ENCODE peak calls at places on chromosomes 6 and 20, in four cellular contexts. R, D, L and G are unnamed samples.

GRCh38 chr20:37342231-37343177 is 3.4 kb upstream of the SRC start:
- DNase-seq in L (peak), R (no peak), D (peak), G (no peak)

GRCh38 chr6:89375427-89375868 is 22.9 kb upstream of the UBE2J1 start:
- DNase-seq in D (peak), R (peak), L (no peak), G (no peak)

GRCh38 chr6:43817192-43817591 is 47.2 kb downstream of the VEGFA start:
- DNase-seq in R (peak), L (peak), D (peak), G (no peak)

GRCh38 chr6:82862543-82862942 is 203.1 kb downstream of the UBE3D start:
- DNase-seq in L (peak), R (no peak), D (no peak), G (no peak)

GRCh38 chr6:157080986-157081391 is 242.3 kb downstream of the TMEM242 start:
- DNase-seq in L (no peak), R (no peak), D (peak), G (no peak)

GRCh38 chr20:61909028-61909427 is 156.7 kb downstream of the TAF4 start:
- DNase-seq in L (no peak), D (no peak), R (no peak), G (no peak)

GRCh38 chr6:14682821-14683220 is 563.0 kb upstream of the JARID2 start:
- DNase-seq in R (no peak), L (peak), D (no peak), G (no peak)

GRCh38 chr6:157533397-157533814 is 152.4 kb downstream of the ZDHHC14 start:
- DNase-seq in D (peak), L (no peak), R (no peak), G (no peak)

GRCh38 chr6:90139272-90139817 is 157.3 kb downstream of the BACH2 start:
- DNase-seq in R (no peak), D (no peak), L (no peak), G (no peak)

GRCh38 chr6:12886961-12887775 is 170.6 kb downstream of the PHACTR1 start:
- DNase-seq in L (peak), D (peak), R (no peak), G (no peak)
- H3K27ac ChIP-seq in L (no peak), D (peak), R (no peak), G (no peak)

GRCh38 chr20:55584964-55585363 is 420.4 kb downstream of the CBLN4 start:
- DNase-seq in D (no peak), R (no peak), L (no peak), G (no peak)

GRCh38 chr20:55584307-55584706 is 421.0 kb downstream of the CBLN4 start:
- DNase-seq in L (no peak), D (no peak), R (no peak), G (no peak)

GRCh38 chr20:55582498-55582897 is 422.8 kb downstream of the CBLN4 start:
- DNase-seq in L (no peak), R (no peak), D (no peak), G (no peak)

GRCh38 chr20:55581519-55581918 is 423.8 kb downstream of the CBLN4 start:
- DNase-seq in L (no peak), R (no peak), D (no peak), G (no peak)

GRCh38 chr20:55583036-55583435 is 422.3 kb downstream of the CBLN4 start:
- DNase-seq in D (no peak), R (no peak), L (no peak), G (no peak)
- H3K27ac ChIP-seq in D (no peak), R (no peak), L (no peak), G (no peak)

DNA sequence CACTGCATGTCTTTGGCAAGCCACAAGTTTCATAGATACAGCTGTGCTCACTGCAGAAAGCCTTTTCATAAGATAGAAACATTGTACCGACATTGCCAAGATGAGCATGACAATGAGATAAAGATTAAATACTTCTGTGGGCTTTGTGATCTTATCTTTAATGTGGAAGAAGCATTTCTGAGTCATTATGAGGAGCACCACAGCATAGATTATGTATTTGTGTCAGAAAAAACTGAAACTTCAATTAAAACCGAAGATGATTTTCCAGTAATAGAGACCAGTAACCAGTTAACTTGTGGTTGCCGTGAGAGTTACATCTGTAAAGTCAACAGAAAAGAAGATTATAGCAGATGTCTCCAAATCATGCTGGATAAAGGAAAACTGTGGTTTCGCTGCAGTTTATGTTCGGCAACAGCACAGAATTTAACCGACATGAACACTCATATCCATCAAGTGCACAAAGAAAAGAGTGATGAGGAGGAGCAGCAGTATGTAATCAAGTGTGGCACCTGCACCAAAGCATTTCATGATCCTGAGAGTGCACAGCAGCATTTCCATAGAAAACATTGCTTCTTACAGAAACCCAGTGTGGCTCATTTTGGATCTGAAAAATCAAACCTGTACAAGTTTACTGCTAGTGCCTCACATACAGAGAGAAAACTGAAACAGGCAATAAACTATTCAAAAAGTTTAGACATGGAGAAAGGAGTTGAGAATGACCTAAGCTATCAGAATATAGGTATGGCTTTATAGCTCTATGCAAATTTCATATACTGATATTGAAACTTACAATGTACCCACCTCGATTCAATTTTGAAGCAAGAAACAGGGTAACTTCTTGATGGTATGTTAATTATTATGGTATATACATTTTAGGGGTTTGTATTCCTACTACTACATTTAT is 23.9 kb upstream of the BAG2 start:
- DNase-seq in L (no peak), D (no peak), R (no peak), G (no peak)
- H3K27ac ChIP-seq in L (no peak), D (no peak), R (no peak), G (no peak)

GRCh38 chr6:105135907-105136432 is 43.8 kb downstream of the POPDC3 start:
- DNase-seq in R (no peak), L (peak), D (no peak), G (no peak)
- H3K27ac ChIP-seq in R (peak), L (no peak), D (no peak), G (peak)

GRCh38 chr20:40600441-40601235 is 88.4 kb downstream of the MAFB start:
- DNase-seq in R (no peak), D (no peak), L (peak), G (no peak)
- H3K27ac ChIP-seq in R (no peak), D (no peak), L (no peak), G (no peak)

DNA sequence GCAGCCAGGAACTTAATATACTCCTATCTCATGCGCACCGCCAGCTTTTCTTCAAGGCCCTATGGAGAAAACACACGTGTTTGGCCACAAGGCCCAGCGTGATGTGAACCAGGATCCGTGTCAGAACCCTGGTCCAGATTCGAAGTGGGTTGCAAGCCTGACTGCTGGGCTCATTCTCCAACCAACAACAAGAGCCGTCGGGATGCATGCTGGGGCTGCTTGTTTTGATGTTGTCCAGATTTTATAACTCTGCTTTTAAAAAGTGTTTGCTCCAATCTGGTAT is 463 bp upstream of the SLC22A2 start:
- DNase-seq in R (no peak), L (no peak), D (no peak), G (no peak)
- H3K27ac ChIP-seq in R (no peak), L (no peak), D (no peak), G (no peak)

GRCh38 chr6:142872376-142872775 is 72.6 kb downstream of the HIVEP2 start:
- DNase-seq in D (no peak), R (no peak), L (peak), G (no peak)
- H3K27ac ChIP-seq in D (no peak), R (peak), L (peak), G (peak)